ENCODE peak calls at places on chromosomes 11 and 22, in five cellular contexts. X is neural progenitor cell, O is GM12878, U is mammary epithelial cell, S is endothelial cell of umbilical vein. W is an unnamed sample. For H3K9me3, the result is how much of the 10 kb centered on the place peaks cover.

GRCh38 chr11:112229159-112229558 is 2.9 kb downstream of the PTS start:
- DNase-seq in S (no peak), O (no peak), U (no peak), X (no peak), W (no peak)

GRCh38 chr22:49340406-49340805 is 487.3 kb downstream of the BRD1 start:
- DNase-seq in O (no peak), X (no peak), S (no peak), U (no peak), W (no peak)

GRCh38 chr22:27105142-27106025 is 448.0 kb downstream of the MIAT start:
- DNase-seq in O (no peak), U (no peak), X (no peak), S (peak), W (no peak)

GRCh38 chr11:42013656-42014201 is 554.3 kb upstream of the LRRC4C start:
- DNase-seq in X (no peak), O (no peak), S (no peak), U (peak), W (no peak)

GRCh38 chr11:71580057-71581003 is 2.3 kb downstream of the KRTAP5-11 start:
- DNase-seq in U (peak), S (peak), O (no peak), X (peak), W (peak)

GRCh38 chr11:112106070-112106469 is 19.4 kb downstream of the SDHD start:
- DNase-seq in U (peak), X (no peak), O (no peak), S (no peak), W (no peak)

GRCh38 chr11:93740802-93741093 is 547 bp downstream of the TAF1D start:
- DNase-seq in S (peak), X (peak), O (no peak), U (peak), W (no peak)

GRCh38 chr22:43854151-43854785 is 8.0 kb downstream of the SULT4A1 start:
- DNase-seq in O (no peak), S (no peak), X (no peak), U (no peak), W (no peak)

GRCh38 chr11:75565221-75565814 is 3.3 kb downstream of the SERPINH1 start:
- DNase-seq in O (no peak), X (no peak), U (peak), S (peak), W (no peak)

GRCh38 chr22:32048069-32048468 is 5.0 kb downstream of the SLC5A1 start:
- DNase-seq in O (no peak), S (no peak), U (no peak), X (no peak), W (no peak)

GRCh38 chr22:32055069-32055468 is 12.0 kb downstream of the SLC5A1 start:
- DNase-seq in S (no peak), U (no peak), X (no peak), O (no peak), W (no peak)

GRCh38 chr22:32050678-32051515 is 7.8 kb downstream of the SLC5A1 start:
- DNase-seq in U (peak), S (no peak), X (no peak), O (peak), W (no peak)

GRCh38 chr22:32053165-32053755 is 10.2 kb downstream of the SLC5A1 start:
- DNase-seq in U (no peak), X (no peak), S (no peak), O (no peak), W (no peak)

DNA sequence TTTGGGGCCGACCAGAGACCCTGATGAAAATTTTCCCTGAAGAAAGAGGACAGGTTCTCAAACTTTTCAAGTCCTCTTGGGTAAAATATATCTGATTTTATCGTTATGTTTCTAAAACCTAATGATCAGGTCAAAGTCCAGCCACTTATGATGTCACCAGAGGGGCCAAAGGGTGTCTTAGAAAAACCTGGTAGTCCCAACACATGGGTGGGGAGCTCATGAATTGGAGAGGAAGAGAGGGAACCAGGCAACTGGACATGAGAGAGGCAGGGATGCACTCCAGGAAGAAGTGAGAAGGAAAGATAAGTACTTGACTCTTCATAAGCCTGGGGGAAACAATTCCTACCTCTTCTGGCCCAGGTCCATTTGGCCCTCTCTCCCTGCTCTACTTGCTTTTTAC is 9.2 kb downstream of the SLC5A1 start:
- DNase-seq in U (no peak), X (no peak), O (no peak), S (no peak), W (no peak)
- H3K9me3 ChIP-seq in U (under half), X (under half), O (under half), S (under half), W (under half)

GRCh38 chr22:37127350-37127878 is 17.9 kb upstream of the TMPRSS6 start:
- DNase-seq in S (no peak), O (no peak), U (no peak), X (no peak), W (no peak)
- H3K9ac ChIP-seq in S (no peak), O (no peak), U (no peak), X (no peak), W (no peak)

GRCh38 chr22:39350803-39351688 is 1.3 kb downstream of the SYNGR1 start:
- DNase-seq in O (no peak), S (no peak), U (no peak), X (no peak), W (no peak)

GRCh38 chr22:39353346-39353745 is 3.6 kb downstream of the SYNGR1 start:
- DNase-seq in S (no peak), X (no peak), O (no peak), U (no peak), W (no peak)

GRCh38 chr22:39352301-39352867 is 2.6 kb downstream of the SYNGR1 start:
- DNase-seq in S (no peak), O (no peak), X (no peak), U (no peak), W (no peak)

GRCh38 chr22:39349967-39350802 is at the start of gene SYNGR1:
- DNase-seq in U (no peak), O (no peak), X (peak), S (no peak), W (no peak)

GRCh38 chr22:39351689-39352214 is 2.0 kb downstream of the SYNGR1 start:
- DNase-seq in U (peak), S (no peak), X (no peak), O (peak), W (peak)
- H3K27ac ChIP-seq in U (no peak), S (no peak), X (no peak), O (no peak), W (peak)

DNA sequence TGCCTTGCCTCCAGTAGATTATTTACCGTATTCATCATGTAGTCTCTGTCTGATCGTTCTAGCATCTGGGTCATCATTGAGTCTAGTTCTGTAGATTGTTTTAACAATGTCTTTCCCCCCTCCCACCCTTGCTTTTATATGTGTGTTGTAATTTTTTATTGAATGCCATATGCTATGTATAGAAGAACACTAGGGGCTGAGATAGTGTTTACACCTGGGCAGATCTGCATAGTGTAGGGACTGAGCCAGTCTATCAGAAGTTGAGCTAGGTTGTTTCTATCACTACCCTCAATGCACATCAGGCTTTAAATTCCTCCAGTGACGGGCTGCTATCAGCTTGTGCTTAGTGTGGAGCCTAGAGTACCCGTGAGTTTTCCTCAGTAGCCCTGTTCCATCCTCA is 61.6 kb downstream of the KREMEN1 start:
- DNase-seq in X (no peak), O (no peak), U (no peak), S (no peak), W (no peak)
- H3K9me3 ChIP-seq in X (under half), O (under half), U (under half), S (under half), W (under half)

GRCh38 chr22:40193429-40194421 is 16.0 kb downstream of the TNRC6B start:
- DNase-seq in S (peak), U (no peak), X (peak), O (no peak), W (no peak)
- H3K9ac ChIP-seq in S (no peak), U (no peak), X (no peak), O (no peak), W (no peak)

GRCh38 chr11:48036011-48036410 is 55.7 kb downstream of the PTPRJ start:
- DNase-seq in X (no peak), S (no peak), O (no peak), U (no peak), W (no peak)
- H3K27ac ChIP-seq in X (no peak), S (no peak), O (no peak), U (no peak), W (no peak)

GRCh38 chr11:103294516-103294915 is 185.3 kb downstream of the DYNC2H1 start:
- DNase-seq in O (no peak), X (no peak), S (no peak), U (peak), W (no peak)

GRCh38 chr11:103297900-103298299 is 188.7 kb downstream of the DYNC2H1 start:
- DNase-seq in O (no peak), S (no peak), U (no peak), X (no peak), W (no peak)

DNA sequence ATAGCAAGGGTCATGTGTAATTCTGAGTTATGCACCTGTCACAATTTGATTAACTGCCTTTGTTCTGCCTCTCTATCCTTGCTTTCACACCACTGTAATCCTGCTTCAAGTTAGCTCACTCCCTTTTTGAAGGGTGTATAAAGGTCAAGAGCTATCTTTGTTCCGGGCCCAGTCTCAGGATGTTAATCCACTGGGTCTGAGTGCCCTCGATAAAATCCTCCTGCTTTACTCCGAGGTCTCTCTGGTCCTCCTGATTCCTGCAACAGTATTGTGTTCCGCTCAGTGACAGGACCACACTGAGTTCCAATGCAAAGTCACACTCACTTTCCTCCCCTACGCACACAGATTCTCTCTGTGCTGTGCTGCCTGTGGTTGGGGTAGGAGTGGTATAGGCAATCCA is 186.5 kb downstream of the DYNC2H1 start:
- DNase-seq in S (no peak), O (no peak), X (peak), U (no peak), W (no peak)
- H3K9me3 ChIP-seq in S (under half), O (under half), X (under half), U (under half), W (under half)

GRCh38 chr11:134048028-134048427 is 20.8 kb upstream of the JAM3 start:
- DNase-seq in O (no peak), S (no peak), X (no peak), U (no peak), W (no peak)
- H3K9ac ChIP-seq in O (no peak), S (no peak), X (no peak), U (no peak), W (no peak)

W was measured in SK-N-MC.